ENCODE peak calls at places on chromosomes 7 and 10, in seven cellular contexts. U is SK-N-SH, M is hepatocyte, W is psoas muscle, Q is lung, D is cardiac muscle cell, I is fibroblast of lung. B is an unnamed sample. For H3K36me3 and H3K9me3, the result is how much of the 10 kb centered on the place peaks cover.

GRCh38 chr7:21508538-21508937 is 34.3 kb upstream of the DNAH11 start:
- DNase-seq in D (no peak), U (no peak), M (no peak), I (no peak), W (no peak), Q (no peak), B (no peak)

GRCh38 chr7:135743907-135744789 is 4.5 kb downstream of the FAM180A start:
- DNase-seq in D (no peak), U (no peak), I (peak), Q (no peak), W (no peak), M (no peak), B (no peak)

GRCh38 chr7:297611-298374 is 7.8 kb downstream of the FOXL3 start:
- DNase-seq in I (no peak), Q (no peak), M (no peak), D (no peak), U (no peak), W (no peak), B (no peak)

GRCh38 chr7:43761919-43762318 is 3.4 kb downstream of the BLVRA start:
- DNase-seq in D (no peak), Q (no peak), U (no peak), I (peak), M (no peak), W (no peak), B (no peak)

GRCh38 chr10:593901-594457 is 95.5 kb downstream of the DIP2C start:
- DNase-seq in I (peak), Q (no peak), W (no peak), U (no peak), D (no peak), M (peak), B (no peak)

GRCh38 chr10:125006921-125007391 is 65.0 kb downstream of the ZRANB1 start:
- DNase-seq in M (peak), W (peak), I (no peak), U (peak), D (no peak), Q (no peak), B (no peak)

GRCh38 chr7:36127075-36127740 is 25.8 kb upstream of the EEPD1 start:
- DNase-seq in M (no peak), W (peak), D (no peak), Q (no peak), U (no peak), I (no peak), B (peak)

GRCh38 chr7:104976966-104977636 is 36.9 kb upstream of the KMT2E start:
- DNase-seq in U (no peak), Q (no peak), D (no peak), W (no peak), I (no peak), M (no peak), B (no peak)

GRCh38 chr10:18456984-18457383 is 194.4 kb downstream of the NSUN6 start:
- DNase-seq in U (no peak), I (no peak), Q (no peak), M (no peak), D (no peak), W (no peak), B (no peak)

GRCh38 chr7:76260171-76260703 is 42.2 kb upstream of the HSPB1 start:
- DNase-seq in U (peak), D (peak), W (no peak), Q (no peak), M (peak), I (no peak), B (no peak)

GRCh38 chr7:95927781-95928180 is 155.4 kb downstream of the DYNC1I1 start:
- DNase-seq in I (no peak), W (no peak), M (no peak), Q (no peak), D (no peak), U (peak), B (no peak)

GRCh38 chr7:80825499-80825898 is 93.4 kb downstream of the SEMA3C start:
- DNase-seq in W (no peak), Q (no peak), I (no peak), U (no peak), D (no peak), M (no peak), B (no peak)

GRCh38 chr10:118498623-118499022 is 96.8 kb downstream of the PRLHR start:
- DNase-seq in D (no peak), W (no peak), I (no peak), M (no peak), Q (no peak), U (no peak), B (no peak)

GRCh38 chr10:118251791-118252190 is 90.3 kb downstream of the FAM204A start:
- DNase-seq in U (no peak), D (no peak), I (no peak), M (no peak), Q (no peak), W (no peak), B (no peak)

GRCh38 chr7:133355325-133355708 is 102.4 kb downstream of the EXOC4 start:
- DNase-seq in I (peak), Q (no peak), U (no peak), W (no peak), D (no peak), M (no peak), B (no peak)

GRCh38 chr10:98308602-98309365 is 40.8 kb upstream of the LOXL4 start:
- DNase-seq in W (no peak), I (no peak), U (peak), M (no peak), Q (no peak), D (no peak), B (no peak)

GRCh38 chr10:76129213-76129612 is 697.8 kb downstream of the LRMDA start:
- DNase-seq in M (no peak), U (no peak), Q (no peak), I (no peak), D (no peak), W (no peak), B (no peak)

GRCh38 chr7:19024261-19024660 is 93.2 kb downstream of the TWIST1 start:
- DNase-seq in W (no peak), I (peak), D (no peak), U (no peak), M (peak), Q (no peak), B (no peak)

GRCh38 chr10:129867780-129868179 is 96.3 kb downstream of the EBF3 start:
- DNase-seq in U (no peak), M (no peak), W (peak), I (no peak), D (no peak), Q (no peak), B (no peak)

GRCh38 chr7:108094933-108095710 is 35.0 kb downstream of the LAMB4 start:
- DNase-seq in Q (peak), I (peak), M (peak), D (no peak), U (peak), W (no peak), B (peak)

GRCh38 chr7:69687739-69688431 is 89.6 kb downstream of the AUTS2 start:
- DNase-seq in U (no peak), I (no peak), M (no peak), W (no peak), D (no peak), Q (no peak), B (no peak)

GRCh38 chr7:69691734-69692133 is 93.5 kb downstream of the AUTS2 start:
- DNase-seq in U (no peak), W (no peak), D (no peak), M (no peak), Q (no peak), I (no peak), B (no peak)

GRCh38 chr7:69693042-69693441 is 94.8 kb downstream of the AUTS2 start:
- DNase-seq in W (no peak), D (no peak), I (no peak), M (no peak), Q (no peak), U (no peak), B (no peak)

GRCh38 chr7:69690329-69690728 is 92.1 kb downstream of the AUTS2 start:
- DNase-seq in M (no peak), W (no peak), I (no peak), D (no peak), Q (no peak), U (no peak), B (no peak)

GRCh38 chr7:69691327-69691726 is 93.1 kb downstream of the AUTS2 start:
- DNase-seq in U (no peak), I (no peak), M (no peak), W (no peak), D (no peak), Q (no peak), B (no peak)
- TF ChIP-seq CTCF in U (no peak), I (no peak), M (no peak), W (no peak), D (no peak), Q (no peak), B (no peak)

DNA sequence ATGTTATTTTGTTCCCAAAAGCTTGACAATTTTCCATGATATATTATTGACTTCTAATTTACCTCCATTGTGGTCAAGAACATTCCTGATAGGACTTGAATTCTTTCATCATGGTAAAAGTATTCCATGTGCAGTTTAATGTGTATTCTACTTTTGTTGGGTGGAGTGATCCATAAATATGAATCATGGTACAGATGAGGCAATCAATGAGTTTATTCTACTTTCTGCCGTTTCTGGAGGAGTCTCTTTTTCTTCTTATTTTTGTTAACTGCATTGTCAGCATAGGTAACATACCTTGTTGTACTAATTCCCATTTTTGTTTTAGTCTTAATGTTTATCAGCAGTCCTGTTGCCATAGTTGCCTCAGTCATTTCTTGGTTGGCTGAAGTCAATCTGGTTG is 69.6 kb downstream of the SHOC2 start:
- DNase-seq in D (no peak), Q (no peak), I (peak), W (no peak), U (no peak), M (no peak), B (no peak)
- H3K36me3 ChIP-seq in D (under half), Q (under half), I (under half), W (under half), U (under half), M (under half), B (under half)

DNA sequence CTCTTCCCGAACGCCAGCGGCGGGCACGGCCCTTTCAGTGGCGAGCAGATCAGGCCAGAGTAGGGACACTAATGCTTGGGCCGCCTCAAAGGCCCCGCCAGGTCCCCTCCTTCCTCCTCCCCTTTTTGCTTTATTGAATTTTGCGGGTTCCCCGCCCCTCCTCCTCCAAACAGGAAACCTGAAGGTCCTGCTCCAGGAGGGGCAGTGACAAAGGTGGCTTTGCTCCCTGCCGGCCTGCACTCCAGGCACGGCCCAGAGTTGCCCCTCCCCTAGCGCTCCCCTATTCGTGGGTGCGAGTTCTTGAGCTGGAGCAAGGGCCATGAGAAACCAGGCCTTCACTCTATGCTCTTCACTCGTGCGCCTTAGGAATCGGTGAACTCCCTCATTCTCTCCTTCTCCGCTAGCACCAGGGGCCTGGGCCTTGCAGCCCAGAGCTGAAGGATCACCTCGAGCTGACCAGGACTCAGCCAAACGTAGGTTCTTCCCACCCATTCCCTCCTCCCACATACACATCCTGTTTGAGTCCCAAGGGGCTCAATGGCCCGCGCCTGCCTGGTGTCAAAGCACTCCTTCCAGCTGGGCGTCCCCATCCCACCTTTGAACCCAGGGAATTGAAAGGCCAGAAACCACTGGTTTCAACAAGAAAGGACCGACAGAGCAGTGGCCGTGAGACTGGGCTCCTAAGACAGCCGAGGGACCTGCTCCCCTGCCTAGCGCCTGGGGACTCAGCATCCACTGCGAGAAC is 629 bp upstream of the HOXA6 start:
- DNase-seq in W (peak), Q (no peak), M (no peak), D (no peak), U (peak), I (peak), B (peak)
- H3K9me3 ChIP-seq in W (under half), Q (under half), M (under half), D (under half), U (under half), I (under half), B (under half)

DNA sequence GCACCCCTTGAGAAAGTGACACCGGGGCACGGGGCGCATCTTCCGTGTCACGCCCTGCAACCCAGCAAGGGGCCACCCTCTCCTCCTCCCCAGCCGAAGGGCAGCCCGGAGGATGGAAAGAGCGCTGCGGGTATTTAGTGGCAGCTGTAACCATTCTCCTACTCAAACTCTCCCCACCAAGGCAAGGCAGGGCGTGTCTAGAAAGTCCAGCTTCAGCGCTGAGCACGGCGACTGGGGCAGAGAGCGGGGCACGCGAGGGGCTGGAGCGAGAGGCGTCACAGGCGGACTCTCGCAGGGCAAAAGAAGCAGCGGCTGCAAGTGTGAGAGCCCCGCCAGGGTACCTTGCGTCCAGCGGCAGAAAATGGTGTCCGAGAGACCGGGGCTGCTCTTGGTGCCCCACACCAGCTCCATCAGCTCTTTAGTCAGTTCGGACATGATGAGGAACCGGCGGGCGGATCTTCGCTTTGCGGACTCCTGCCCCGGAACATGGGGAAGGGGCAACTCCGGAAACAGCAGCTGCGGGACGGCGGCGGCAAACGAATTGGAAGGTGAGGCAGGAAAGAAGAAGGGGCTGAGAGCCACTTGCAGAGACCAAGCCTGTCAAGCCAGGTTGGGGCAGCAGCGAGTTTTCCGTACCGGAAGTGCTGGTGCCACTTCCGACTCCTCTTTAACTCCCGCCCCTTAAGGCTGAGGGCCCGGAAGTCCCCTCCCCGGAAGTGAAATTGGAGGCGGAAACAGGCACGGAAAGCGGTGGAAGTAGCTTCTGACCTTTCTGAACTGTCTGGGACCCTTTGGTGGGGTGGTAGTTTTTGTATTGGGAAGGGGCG is at the start of gene MINDY3:
- DNase-seq in I (peak), D (peak), M (peak), U (peak), W (peak), Q (peak), B (peak)
- TF ChIP-seq CTCF in I (no peak), D (no peak), M (no peak), U (no peak), W (no peak), Q (no peak), B (no peak)

GRCh38 chr7:140054751-140055150 is 8.0 kb downstream of the PARP12 start:
- DNase-seq in U (no peak), W (no peak), D (no peak), I (no peak), M (no peak), Q (no peak), B (no peak)

GRCh38 chr7:140058517-140058916 is 4.2 kb downstream of the PARP12 start:
- DNase-seq in Q (no peak), W (no peak), U (no peak), D (no peak), M (no peak), I (no peak), B (no peak)

GRCh38 chr7:140055833-140056232 is 6.9 kb downstream of the PARP12 start:
- DNase-seq in I (no peak), W (no peak), D (no peak), U (no peak), Q (no peak), M (no peak), B (no peak)

GRCh38 chr7:140053812-140054539 is 8.8 kb downstream of the PARP12 start:
- DNase-seq in Q (no peak), U (no peak), D (no peak), M (no peak), I (no peak), W (no peak), B (no peak)

GRCh38 chr7:140056431-140056830 is 6.3 kb downstream of the PARP12 start:
- DNase-seq in I (no peak), Q (no peak), W (no peak), D (no peak), M (no peak), U (no peak), B (no peak)
- H3K36me3 ChIP-seq in I (under half), Q (under half), W (under half), D (under half), M (under half), U (under half), B (under half)

DNA sequence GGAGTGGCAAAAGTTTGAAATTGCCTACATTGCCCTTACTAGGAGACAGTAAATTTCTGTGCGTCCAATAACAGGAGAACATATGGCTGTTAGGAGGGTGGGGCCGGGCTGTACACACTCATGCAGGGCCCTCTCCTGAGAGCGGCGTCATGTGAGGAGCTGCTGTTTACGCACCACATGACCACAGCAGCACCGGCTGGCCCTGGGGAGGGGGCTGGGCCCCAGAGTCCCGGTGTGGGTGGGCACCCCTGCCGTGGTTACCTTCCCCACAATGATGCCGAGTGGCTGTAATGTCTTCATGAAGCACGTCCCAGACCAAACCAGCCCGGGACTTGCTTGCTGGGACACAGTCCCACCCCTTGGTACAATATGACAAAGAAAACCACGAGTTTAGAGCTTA is 308.7 kb downstream of the DNAJB6 start:
- DNase-seq in W (no peak), Q (no peak), I (no peak), U (no peak), M (no peak), D (no peak), B (no peak)
- H3K9me3 ChIP-seq in W (under half), Q (under half), I (under half), U (under half), M (under half), D (under half), B (under half)

GRCh38 chr10:92076722-92077121 is 153.2 kb downstream of the BTAF1 start:
- DNase-seq in Q (no peak), I (no peak), M (no peak), U (no peak), D (no peak), W (no peak), B (no peak)

GRCh38 chr10:92080244-92080643 is 156.7 kb downstream of the BTAF1 start:
- DNase-seq in Q (no peak), U (no peak), M (no peak), W (no peak), D (no peak), I (no peak), B (no peak)

GRCh38 chr10:92079003-92079402 is 155.4 kb downstream of the BTAF1 start:
- DNase-seq in W (no peak), D (no peak), M (no peak), Q (no peak), I (no peak), U (no peak), B (no peak)

GRCh38 chr10:92074126-92074887 is 150.7 kb downstream of the BTAF1 start:
- DNase-seq in M (no peak), I (peak), Q (no peak), U (no peak), W (no peak), D (no peak), B (no peak)

GRCh38 chr10:92075829-92076228 is 152.3 kb downstream of the BTAF1 start:
- DNase-seq in I (no peak), U (no peak), M (no peak), Q (no peak), W (no peak), D (no peak), B (no peak)
- TF ChIP-seq CTCF in I (no peak), U (no peak), M (no peak), Q (no peak), W (no peak), D (no peak), B (no peak)

DNA sequence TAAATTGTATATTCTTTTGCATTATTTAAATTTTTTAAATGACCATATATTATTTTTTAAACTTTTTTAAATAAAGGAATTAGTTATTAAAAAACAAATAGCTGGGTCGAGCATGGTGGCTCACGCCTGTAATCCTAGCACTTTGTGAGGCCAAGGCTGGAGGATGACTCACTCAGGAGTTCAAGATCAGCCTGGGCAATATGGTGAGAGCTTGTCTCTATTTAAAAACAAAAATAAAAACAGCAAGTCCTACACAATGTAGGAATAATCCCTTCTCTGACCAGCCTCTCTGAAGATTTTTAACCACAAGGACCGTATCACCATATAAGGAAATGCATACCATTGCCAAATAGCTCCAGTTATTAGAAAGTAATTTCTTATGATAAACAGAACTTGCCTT is 19.6 kb downstream of the NOC3L start:
- DNase-seq in W (no peak), D (no peak), U (no peak), Q (no peak), M (no peak), I (peak), B (no peak)
- H3K36me3 ChIP-seq in W (half or more), D (under half), U (half or more), Q (under half), M (under half), I (under half), B (under half)